ENCODE peak calls at places on chromosome 11, in eight cellular contexts. O is iris pigment epithelial cell, W is germinal center, X is heart right ventricle, V is NCI-H460, D is hippocampal formation, K is NCI-H1930, L is IMR-90. Z is an unnamed sample.

GRCh38 chr11:2528301-2529050 is 83.7 kb downstream of the KCNQ1 start:
- DNase-seq in O (no peak), W (no peak), X (no peak), V (no peak), D (no peak), K (no peak), L (no peak), Z (no peak)

GRCh38 chr11:62996271-62996670 is 11.5 kb upstream of the SLC22A6 start:
- DNase-seq in O (no peak), W (no peak), X (no peak), V (no peak), D (no peak), K (no peak), L (no peak), Z (no peak)

GRCh38 chr11:128726464-128727139 is 32.7 kb downstream of the FLI1 start:
- DNase-seq in O (no peak), W (peak; percentile 79), X (peak; percentile 44), V (no peak), D (peak; percentile 23), K (no peak), L (no peak), Z (no peak)

GRCh38 chr11:1510928-1511327 is 24.3 kb upstream of the MOB2 start:
- DNase-seq in O (no peak), W (no peak), X (no peak), V (no peak), D (no peak), K (no peak), L (no peak), Z (no peak)

GRCh38 chr11:132563050-132563449 is 969.3 kb downstream of the OPCML start:
- DNase-seq in O (no peak), W (no peak), X (no peak), V (no peak), D (no peak), K (no peak), L (no peak), Z (no peak)

GRCh38 chr11:65539401-65540289 is 14.8 kb downstream of the SCYL1 start:
- DNase-seq in O (no peak), W (peak; percentile 85), X (no peak), V (no peak), D (no peak), K (no peak), L (no peak), Z (peak; percentile 80)

GRCh38 chr11:33642461-33643166 is 58.0 kb downstream of the C11orf91 start:
- DNase-seq in O (no peak), W (no peak), X (no peak), V (no peak), D (no peak), K (no peak), L (no peak), Z (no peak)

GRCh38 chr11:94132152-94132558 is 3.5 kb downstream of the PANX1 start:
- DNase-seq in O (peak; percentile 91), W (no peak), X (peak; percentile 29), V (no peak), D (no peak), K (no peak), L (peak; percentile 94), Z (no peak)